ENCODE peak calls at places on chromosomes 12 and 14, in six cellular contexts. T, O, V, I, S and C are unnamed samples.

GRCh38 chr12:120826335-120826734 is 77.8 kb downstream of the SPPL3 start:
- DNase-seq in O (no peak), T (no peak), V (no peak), I (no peak), S (no peak), C (no peak)

GRCh38 chr14:61471297-61471980 is 150.1 kb downstream of the PRKCH start:
- DNase-seq in I (peak; percentile 58), T (no peak), S (no peak), V (no peak), O (no peak), C (no peak)

GRCh38 chr12:25811656-25812126 is 146.8 kb upstream of the RASSF8 start:
- DNase-seq in T (peak; percentile 52), V (peak; percentile 45), O (no peak), I (no peak), S (no peak), C (no peak)

GRCh38 chr14:32939254-32940065 is 781 bp downstream of the NPAS3 start:
- DNase-seq in I (no peak), O (peak; percentile 95), T (peak; percentile 39), V (no peak), S (peak; percentile 86), C (peak; percentile 86)

GRCh38 chr12:46675736-46676135 is 150.1 kb downstream of the SLC38A4 start:
- DNase-seq in V (peak; percentile 33), S (no peak), O (no peak), I (peak; percentile 10), T (peak; percentile 54), C (no peak)

GRCh38 chr12:113198286-113198685 is 12.8 kb downstream of the RITA1 start:
- DNase-seq in I (no peak), V (no peak), T (no peak), S (no peak), O (no peak), C (no peak)

GRCh38 chr14:36672095-36672494 is 10.4 kb downstream of the PAX9 start:
- DNase-seq in S (no peak), T (no peak), O (no peak), I (no peak), V (no peak), C (no peak)

GRCh38 chr14:81384900-81385299 is 15.2 kb downstream of the STON2 start:
- DNase-seq in I (no peak), V (no peak), T (peak; percentile 79), S (no peak), O (no peak), C (no peak)

GRCh38 chr14:80278293-80279037 is 67.2 kb upstream of the DIO2 start:
- DNase-seq in T (no peak), O (no peak), I (no peak), V (peak; percentile 9), S (peak; percentile 33), C (no peak)

GRCh38 chr14:102757646-102758045 is 19.6 kb upstream of the TRAF3 start:
- DNase-seq in T (no peak), V (no peak), I (no peak), O (no peak), S (no peak), C (no peak)

GRCh38 chr12:50618864-50619609 is 114.3 kb downstream of the DIP2B start:
- DNase-seq in I (no peak), S (no peak), V (peak; percentile 30), T (peak; percentile 86), O (no peak), C (no peak)

GRCh38 chr12:99386907-99387306 is 260.6 kb upstream of the GARIN6 start:
- DNase-seq in S (no peak), I (peak; percentile 67), T (peak; percentile 55), O (no peak), V (peak; percentile 69), C (no peak)

GRCh38 chr12:54419088-54419887 is at the start of gene ITGA5:
- DNase-seq in I (no peak), O (peak; percentile 96), S (peak; percentile 86), T (peak; percentile 78), V (peak; percentile 53), C (no peak)

GRCh38 chr12:48002179-48002601 is 2.1 kb downstream of the COL2A1 start:
- DNase-seq in S (no peak), V (no peak), O (no peak), I (no peak), T (no peak), C (no peak)

GRCh38 chr12:24121911-24122310 is 172.4 kb upstream of the SOX5 start:
- DNase-seq in S (no peak), I (no peak), V (no peak), T (no peak), O (no peak), C (no peak)

GRCh38 chr12:50224026-50224692 is 57.0 kb upstream of the CERS5 start:
- DNase-seq in I (peak; percentile 71), V (peak; percentile 67), O (no peak), T (peak; percentile 77), S (no peak), C (no peak)

GRCh38 chr14:69152181-69152943 is 557 bp downstream of the DCAF5 start:
- DNase-seq in I (peak; percentile 67), T (peak; percentile 30), S (no peak), V (peak; percentile 32), O (no peak), C (no peak)

GRCh38 chr12:78933014-78933413 is 68.4 kb downstream of the SYT1 start:
- DNase-seq in T (peak; percentile 13), I (no peak), V (no peak), O (no peak), S (no peak), C (no peak)

GRCh38 chr12:115960868-115961802 is 316.4 kb downstream of the MED13L start:
- DNase-seq in T (no peak), V (no peak), S (no peak), O (no peak), I (no peak), C (no peak)

GRCh38 chr14:81446279-81447007 is 46.3 kb upstream of the STON2 start:
- DNase-seq in S (no peak), I (no peak), T (no peak), O (no peak), V (no peak), C (no peak)

GRCh38 chr14:60724080-60724618 is at the start of gene SIX4:
- DNase-seq in I (peak; percentile 74), S (peak; percentile 49), O (peak; percentile 87), V (peak; percentile 78), T (peak; percentile 91), C (no peak)

GRCh38 chr12:52074006-52074405 is 4.2 kb downstream of the ATG101 start:
- DNase-seq in I (no peak), T (no peak), S (peak; percentile 70), O (no peak), V (no peak), C (no peak)

GRCh38 chr12:18690653-18691052 is 47.2 kb downstream of the PLCZ1 start:
- DNase-seq in V (peak; percentile 31), T (peak; percentile 99), S (no peak), I (no peak), O (no peak), C (no peak)

GRCh38 chr12:39972119-39972518 is 133.8 kb downstream of the SLC2A13 start:
- DNase-seq in T (peak; percentile 14), O (no peak), S (no peak), I (no peak), V (no peak), C (no peak)

GRCh38 chr14:75283884-75284563 is 5.4 kb downstream of the FOS start:
- DNase-seq in O (peak; percentile 84), V (peak; percentile 77), S (no peak), T (peak; percentile 62), I (no peak), C (no peak)

GRCh38 chr12:121334513-121335343 is 17.5 kb downstream of the ANAPC5 start:
- DNase-seq in T (peak; percentile 79), I (peak; percentile 76), V (peak; percentile 85), S (no peak), O (no peak), C (no peak)

GRCh38 chr12:56084958-56085543 is 5.1 kb downstream of the ERBB3 start:
- DNase-seq in T (peak; percentile 45), V (peak; percentile 53), O (no peak), S (no peak), I (peak; percentile 49), C (no peak)

GRCh38 chr12:116411977-116412376 is 134.5 kb upstream of the MED13L start:
- DNase-seq in V (no peak), T (no peak), I (no peak), O (no peak), S (no peak), C (no peak)

GRCh38 chr12:15782667-15783066 is 6.5 kb downstream of the EPS8 start:
- DNase-seq in S (no peak), T (peak; percentile 33), V (no peak), O (no peak), I (no peak), C (no peak)

GRCh38 chr12:93007539-93007938 is 78.4 kb upstream of the EEA1 start:
- DNase-seq in V (no peak), I (no peak), O (no peak), T (no peak), S (no peak), C (no peak)

GRCh38 chr12:41663487-41664258 is 475.6 kb downstream of the PDZRN4 start:
- DNase-seq in V (peak; percentile 39), T (peak; percentile 22), S (no peak), O (no peak), I (peak; percentile 12), C (no peak)
- TF ChIP-seq CTCF in V (peak; percentile 17), T (peak; percentile 50), S (peak; percentile 52), O (peak; percentile 51), I (peak; percentile 67), C (peak; percentile 81)

GRCh38 chr12:1576410-1577240 is 17.8 kb downstream of the FBXL14 start:
- DNase-seq in S (no peak), V (no peak), I (no peak), O (peak; percentile 77), T (no peak), C (no peak)
- TF ChIP-seq CTCF in S (no peak), V (no peak), I (no peak), O (no peak), T (no peak), C (no peak)

DNA sequence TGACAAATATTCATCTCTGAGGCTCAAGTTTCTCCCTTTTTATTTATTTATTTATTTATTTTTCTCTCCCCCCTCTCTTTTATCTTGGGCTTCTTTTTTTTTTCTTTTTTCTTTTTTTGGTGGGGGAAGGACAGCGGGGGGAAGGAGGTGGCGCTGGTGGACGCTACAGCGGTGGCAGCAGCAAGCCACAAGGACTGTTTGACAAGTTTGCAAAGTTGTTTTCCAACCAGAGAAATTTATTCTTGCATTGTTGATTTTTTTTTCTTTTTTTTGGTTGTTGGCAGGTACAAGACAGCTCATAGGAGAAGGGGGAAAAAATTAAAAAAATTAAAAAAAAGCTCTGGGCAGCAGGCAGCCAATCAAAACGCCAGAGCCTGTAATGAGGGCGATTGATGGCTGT is 36.4 kb downstream of the BCL11B start:
- DNase-seq in S (no peak), O (no peak), T (no peak), I (no peak), V (no peak), C (no peak)
- TF ChIP-seq CTCF in S (no peak), O (no peak), T (no peak), I (no peak), V (no peak), C (no peak)

GRCh38 chr12:66235626-66236281 is 46.7 kb downstream of the IRAK3 start:
- DNase-seq in S (no peak), V (peak; percentile 27), T (peak; percentile 14), O (no peak), I (peak; percentile 38), C (no peak)
- TF ChIP-seq CTCF in S (no peak), V (no peak), T (peak; percentile 9), O (no peak), I (peak; percentile 37), C (peak; percentile 69)